ENCODE peak calls at places on chromosome 3, in five cellular contexts. One of them, this sample, is unnamed. For H3K9me3 and H3K27me3, the result is how much of the 10 kb centered on the place peaks cover.

GRCh38 chr3:177598110-177598833 is 401.0 kb upstream of the TBL1XR1 start:
- DNase-seq in GM23248: no peak
- DNase-seq in breast epithelium: peak
- DNase-seq in gastrocnemius medialis: no peak
- DNase-seq in right lobe of liver: no peak
- DNase-seq in this sample: peak

GRCh38 chr3:19229086-19229485 is 80.8 kb downstream of the KCNH8 start:
- DNase-seq in GM23248: no peak
- DNase-seq in breast epithelium: no peak
- DNase-seq in gastrocnemius medialis: no peak
- DNase-seq in right lobe of liver: no peak
- DNase-seq in this sample: no peak

GRCh38 chr3:165768680-165769079 is 68.5 kb downstream of the BCHE start:
- DNase-seq in GM23248: no peak
- DNase-seq in breast epithelium: no peak
- DNase-seq in gastrocnemius medialis: no peak
- DNase-seq in right lobe of liver: no peak
- DNase-seq in this sample: no peak

GRCh38 chr3:17730318-17730967 is 12.0 kb downstream of the TBC1D5 start:
- DNase-seq in GM23248: no peak
- DNase-seq in breast epithelium: no peak
- DNase-seq in gastrocnemius medialis: no peak
- DNase-seq in right lobe of liver: peak
- DNase-seq in this sample: peak

GRCh38 chr3:123423806-123424205 is 25.1 kb downstream of the ADCY5 start:
- DNase-seq in GM23248: no peak
- DNase-seq in breast epithelium: no peak
- DNase-seq in gastrocnemius medialis: no peak
- DNase-seq in right lobe of liver: no peak
- DNase-seq in this sample: no peak

GRCh38 chr3:133742351-133743091 is 3.7 kb upstream of the TF start:
- DNase-seq in GM23248: peak
- DNase-seq in breast epithelium: no peak
- DNase-seq in gastrocnemius medialis: no peak
- DNase-seq in right lobe of liver: peak
- DNase-seq in this sample: peak

GRCh38 chr3:136778865-136779264 is 26.7 kb upstream of the STAG1 start:
- DNase-seq in GM23248: peak
- DNase-seq in breast epithelium: no peak
- DNase-seq in gastrocnemius medialis: no peak
- DNase-seq in right lobe of liver: no peak
- DNase-seq in this sample: peak

GRCh38 chr3:38634133-38634532 is 15.4 kb downstream of the SCN5A start:
- DNase-seq in GM23248: peak
- DNase-seq in breast epithelium: no peak
- DNase-seq in gastrocnemius medialis: peak
- DNase-seq in right lobe of liver: no peak
- DNase-seq in this sample: peak

GRCh38 chr3:10549617-10550228 is 44.3 kb upstream of the ATP2B2 start:
- DNase-seq in GM23248: no peak
- DNase-seq in breast epithelium: peak
- DNase-seq in gastrocnemius medialis: no peak
- DNase-seq in right lobe of liver: no peak
- DNase-seq in this sample: no peak

GRCh38 chr3:55160241-55160877 is 232.5 kb upstream of the LRTM1 start:
- DNase-seq in GM23248: peak
- DNase-seq in breast epithelium: no peak
- DNase-seq in gastrocnemius medialis: peak
- DNase-seq in right lobe of liver: no peak
- DNase-seq in this sample: peak

GRCh38 chr3:184059424-184059823 is 6.6 kb downstream of the HTR3C start:
- DNase-seq in GM23248: no peak
- DNase-seq in breast epithelium: no peak
- DNase-seq in gastrocnemius medialis: no peak
- DNase-seq in right lobe of liver: no peak
- DNase-seq in this sample: no peak

GRCh38 chr3:10263549-10264363 is 15.5 kb downstream of the TATDN2 start:
- DNase-seq in GM23248: peak
- DNase-seq in breast epithelium: no peak
- DNase-seq in gastrocnemius medialis: no peak
- DNase-seq in right lobe of liver: no peak
- DNase-seq in this sample: peak

GRCh38 chr3:62332017-62332416 is 41.3 kb downstream of the FEZF2 start:
- DNase-seq in GM23248: no peak
- DNase-seq in breast epithelium: no peak
- DNase-seq in gastrocnemius medialis: no peak
- DNase-seq in right lobe of liver: no peak
- DNase-seq in this sample: no peak

GRCh38 chr3:13879102-13879945 is 547 bp downstream of the WNT7A start:
- DNase-seq in GM23248: no peak
- DNase-seq in breast epithelium: no peak
- DNase-seq in gastrocnemius medialis: no peak
- DNase-seq in right lobe of liver: no peak
- DNase-seq in this sample: no peak

GRCh38 chr3:184911570-184911969 is 99.6 kb downstream of the VPS8 start:
- DNase-seq in GM23248: no peak
- DNase-seq in breast epithelium: no peak
- DNase-seq in gastrocnemius medialis: no peak
- DNase-seq in right lobe of liver: no peak
- DNase-seq in this sample: no peak

GRCh38 chr3:124347418-124347817 is 355.5 kb upstream of the ROPN1 start:
- DNase-seq in GM23248: no peak
- DNase-seq in breast epithelium: no peak
- DNase-seq in gastrocnemius medialis: no peak
- DNase-seq in right lobe of liver: no peak
- DNase-seq in this sample: no peak

GRCh38 chr3:174907027-174907426 is 47.9 kb downstream of the NAALADL2 start:
- DNase-seq in GM23248: peak
- DNase-seq in breast epithelium: no peak
- DNase-seq in gastrocnemius medialis: no peak
- DNase-seq in right lobe of liver: no peak
- DNase-seq in this sample: peak

GRCh38 chr3:7759630-7760029 is 742.0 kb upstream of the LMCD1 start:
- DNase-seq in GM23248: no peak
- DNase-seq in breast epithelium: no peak
- DNase-seq in gastrocnemius medialis: no peak
- DNase-seq in right lobe of liver: no peak
- DNase-seq in this sample: no peak

GRCh38 chr3:133488785-133489367 is 84.6 kb upstream of the CDV3 start:
- DNase-seq in GM23248: peak
- DNase-seq in breast epithelium: no peak
- DNase-seq in gastrocnemius medialis: no peak
- DNase-seq in right lobe of liver: no peak
- DNase-seq in this sample: peak

GRCh38 chr3:51621091-51621892 is 49.8 kb upstream of the TEX264 start:
- DNase-seq in GM23248: peak
- DNase-seq in breast epithelium: no peak
- DNase-seq in gastrocnemius medialis: peak
- DNase-seq in right lobe of liver: no peak
- DNase-seq in this sample: no peak

GRCh38 chr3:182710557-182711157 is 82.6 kb upstream of the ATP11B start:
- DNase-seq in GM23248: peak
- DNase-seq in breast epithelium: no peak
- DNase-seq in gastrocnemius medialis: no peak
- DNase-seq in right lobe of liver: no peak
- DNase-seq in this sample: no peak

GRCh38 chr3:31729573-31729972 is 196.8 kb downstream of the STT3B start:
- DNase-seq in GM23248: no peak
- DNase-seq in breast epithelium: no peak
- DNase-seq in gastrocnemius medialis: no peak
- DNase-seq in right lobe of liver: no peak
- DNase-seq in this sample: no peak

GRCh38 chr3:196712514-196713413 is 587 bp downstream of the PIGX start:
- DNase-seq in GM23248: peak
- DNase-seq in breast epithelium: peak
- DNase-seq in gastrocnemius medialis: peak
- DNase-seq in right lobe of liver: peak
- DNase-seq in this sample: peak

GRCh38 chr3:130841357-130841756 is 52.5 kb upstream of the ATP2C1 start:
- DNase-seq in GM23248: peak
- DNase-seq in breast epithelium: no peak
- DNase-seq in gastrocnemius medialis: no peak
- DNase-seq in right lobe of liver: no peak
- DNase-seq in this sample: peak

GRCh38 chr3:37542772-37543449 is 318.8 kb upstream of the CTDSPL start:
- DNase-seq in GM23248: no peak
- DNase-seq in breast epithelium: no peak
- DNase-seq in gastrocnemius medialis: no peak
- DNase-seq in right lobe of liver: no peak
- DNase-seq in this sample: no peak

GRCh38 chr3:73719877-73720276 is 95.1 kb upstream of the PDZRN3 start:
- DNase-seq in GM23248: peak
- DNase-seq in breast epithelium: no peak
- DNase-seq in gastrocnemius medialis: no peak
- DNase-seq in right lobe of liver: no peak
- DNase-seq in this sample: peak

GRCh38 chr3:126021702-126022101 is 52.7 kb downstream of the ROPN1B start:
- DNase-seq in GM23248: no peak
- DNase-seq in breast epithelium: no peak
- DNase-seq in gastrocnemius medialis: no peak
- DNase-seq in right lobe of liver: no peak
- DNase-seq in this sample: no peak

GRCh38 chr3:312170-312569 is 115.6 kb downstream of the CHL1 start:
- DNase-seq in GM23248: no peak
- DNase-seq in breast epithelium: no peak
- DNase-seq in gastrocnemius medialis: no peak
- DNase-seq in right lobe of liver: no peak
- DNase-seq in this sample: no peak

GRCh38 chr3:148727242-148727641 is 29.5 kb downstream of the AGTR1 start:
- DNase-seq in GM23248: peak
- DNase-seq in breast epithelium: peak
- DNase-seq in gastrocnemius medialis: no peak
- DNase-seq in right lobe of liver: no peak
- DNase-seq in this sample: no peak

GRCh38 chr3:50759015-50759414 is 84.3 kb downstream of the DOCK3 start:
- DNase-seq in GM23248: no peak
- DNase-seq in breast epithelium: no peak
- DNase-seq in gastrocnemius medialis: no peak
- DNase-seq in right lobe of liver: no peak
- DNase-seq in this sample: no peak

GRCh38 chr3:42262525-42262924 is 3.5 kb downstream of the CCK start:
- DNase-seq in GM23248: peak
- DNase-seq in breast epithelium: no peak
- DNase-seq in gastrocnemius medialis: no peak
- DNase-seq in right lobe of liver: no peak
- DNase-seq in this sample: peak

GRCh38 chr3:46456118-46456517 is 8.6 kb downstream of the LTF start:
- DNase-seq in GM23248: no peak
- DNase-seq in breast epithelium: no peak
- DNase-seq in gastrocnemius medialis: no peak
- DNase-seq in right lobe of liver: no peak
- DNase-seq in this sample: no peak

GRCh38 chr3:46455231-46456115 is 9.2 kb downstream of the LTF start:
- DNase-seq in GM23248: no peak
- DNase-seq in breast epithelium: no peak
- DNase-seq in gastrocnemius medialis: no peak
- DNase-seq in right lobe of liver: no peak
- DNase-seq in this sample: no peak

GRCh38 chr3:46453526-46454208 is 11.0 kb downstream of the LTF start:
- DNase-seq in GM23248: no peak
- DNase-seq in breast epithelium: no peak
- DNase-seq in gastrocnemius medialis: no peak
- DNase-seq in right lobe of liver: no peak
- DNase-seq in this sample: no peak

GRCh38 chr3:46454606-46455005 is 10.1 kb downstream of the LTF start:
- DNase-seq in GM23248: no peak
- DNase-seq in breast epithelium: no peak
- DNase-seq in gastrocnemius medialis: no peak
- DNase-seq in right lobe of liver: no peak
- DNase-seq in this sample: no peak

GRCh38 chr3:46454209-46454595 is 10.5 kb downstream of the LTF start:
- DNase-seq in GM23248: no peak
- DNase-seq in breast epithelium: no peak
- DNase-seq in gastrocnemius medialis: no peak
- DNase-seq in right lobe of liver: no peak
- DNase-seq in this sample: no peak
- H3K9me3 ChIP-seq in GM23248: under half
- H3K9me3 ChIP-seq in breast epithelium: under half
- H3K9me3 ChIP-seq in gastrocnemius medialis: under half
- H3K9me3 ChIP-seq in right lobe of liver: under half
- H3K9me3 ChIP-seq in this sample: under half

GRCh38 chr3:118900737-118901525 is 133.7 kb downstream of the IGSF11 start:
- DNase-seq in GM23248: no peak
- DNase-seq in breast epithelium: no peak
- DNase-seq in gastrocnemius medialis: no peak
- DNase-seq in right lobe of liver: no peak
- DNase-seq in this sample: no peak
- H3K27me3 ChIP-seq in GM23248: under half
- H3K27me3 ChIP-seq in breast epithelium: under half
- H3K27me3 ChIP-seq in gastrocnemius medialis: under half
- H3K27me3 ChIP-seq in right lobe of liver: under half
- H3K27me3 ChIP-seq in this sample: under half

GRCh38 chr3:82378370-82378769 is 616.9 kb upstream of the GBE1 start:
- DNase-seq in GM23248: no peak
- DNase-seq in breast epithelium: no peak
- DNase-seq in gastrocnemius medialis: no peak
- DNase-seq in right lobe of liver: no peak
- DNase-seq in this sample: no peak
- H3K9me3 ChIP-seq in GM23248: under half
- H3K9me3 ChIP-seq in breast epithelium: under half
- H3K9me3 ChIP-seq in gastrocnemius medialis: under half
- H3K9me3 ChIP-seq in right lobe of liver: under half
- H3K9me3 ChIP-seq in this sample: under half

GRCh38 chr3:127975630-127976029 is 60.6 kb downstream of the KBTBD12 start:
- DNase-seq in GM23248: no peak
- DNase-seq in breast epithelium: no peak
- DNase-seq in gastrocnemius medialis: no peak
- DNase-seq in right lobe of liver: no peak
- DNase-seq in this sample: no peak

GRCh38 chr3:127970966-127971592 is 56.0 kb downstream of the KBTBD12 start:
- DNase-seq in GM23248: peak
- DNase-seq in breast epithelium: peak
- DNase-seq in gastrocnemius medialis: no peak
- DNase-seq in right lobe of liver: no peak
- DNase-seq in this sample: peak

GRCh38 chr3:127978636-127979035 is 63.6 kb downstream of the KBTBD12 start:
- DNase-seq in GM23248: peak
- DNase-seq in breast epithelium: no peak
- DNase-seq in gastrocnemius medialis: no peak
- DNase-seq in right lobe of liver: no peak
- DNase-seq in this sample: no peak

GRCh38 chr3:127974226-127974625 is 59.2 kb downstream of the KBTBD12 start:
- DNase-seq in GM23248: no peak
- DNase-seq in breast epithelium: no peak
- DNase-seq in gastrocnemius medialis: no peak
- DNase-seq in right lobe of liver: no peak
- DNase-seq in this sample: no peak

DNA sequence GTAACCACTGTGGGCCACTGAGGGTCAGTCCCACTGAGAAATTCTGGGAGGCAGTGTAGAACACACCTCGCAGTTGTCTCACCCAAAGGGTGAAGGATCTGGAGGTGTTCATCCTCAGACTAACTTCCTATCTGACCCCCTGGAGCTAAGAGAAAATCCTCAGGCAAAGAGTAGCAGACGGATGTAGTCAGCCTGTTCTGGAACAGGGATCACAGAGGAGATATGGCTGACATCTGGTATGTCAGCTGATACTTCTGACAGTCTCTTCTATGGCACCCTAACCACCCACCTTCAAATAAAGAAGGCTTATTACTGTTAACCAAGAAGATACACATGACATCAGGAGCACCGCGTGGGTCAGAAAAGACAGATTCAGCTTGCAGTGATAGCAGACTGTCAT is 60.1 kb downstream of the KBTBD12 start:
- DNase-seq in GM23248: no peak
- DNase-seq in breast epithelium: no peak
- DNase-seq in gastrocnemius medialis: no peak
- DNase-seq in right lobe of liver: no peak
- DNase-seq in this sample: no peak
- H3K27me3 ChIP-seq in GM23248: under half
- H3K27me3 ChIP-seq in breast epithelium: under half
- H3K27me3 ChIP-seq in gastrocnemius medialis: under half
- H3K27me3 ChIP-seq in right lobe of liver: under half
- H3K27me3 ChIP-seq in this sample: under half

This sample was measured in astrocyte.